ENCODE peak calls at places on chromosomes 12 and 14, in nine cellular contexts. O, W, X, F, H, B, S, M and D are unnamed samples.
A peak's percentile ranks its signal among the peaks of the same experiment; 100 is the strongest.

GRCh38 chr14:91755560-91755959 is 23.7 kb upstream of the CATSPERB start:
- DNase-seq in F (no peak), O (no peak), X (no peak), H (no peak), S (no peak), B (no peak), W (peak; percentile 13), M (no peak), D (no peak)

GRCh38 chr12:29148958-29149690 is at the start of gene FAR2:
- DNase-seq in M (no peak), S (peak; percentile 61), B (no peak), H (no peak), O (peak; percentile 15), X (peak; percentile 62), F (no peak), W (peak; percentile 2), D (peak; percentile 41)

GRCh38 chr14:65006251-65006721 is 19.6 kb downstream of the FNTB start:
- DNase-seq in O (no peak), B (no peak), F (no peak), M (no peak), S (no peak), H (no peak), W (peak; percentile 52), X (no peak), D (no peak)

GRCh38 chr14:52072266-52072780 is 3.5 kb upstream of the NID2 start:
- DNase-seq in W (no peak), O (no peak), M (no peak), B (no peak), H (no peak), F (no peak), S (no peak), X (no peak), D (no peak)

GRCh38 chr14:22521449-22522239 is 67.4 kb downstream of the DAD1 start:
- DNase-seq in H (no peak), M (no peak), F (no peak), X (no peak), O (no peak), B (no peak), W (no peak), S (no peak), D (no peak)

GRCh38 chr14:58107947-58108552 is 44.0 kb downstream of the ARMH4 start:
- DNase-seq in S (peak; percentile 67), F (no peak), H (peak; percentile 21), B (no peak), X (peak; percentile 41), M (peak; percentile 4), W (peak; percentile 76), O (no peak), D (no peak)

GRCh38 chr12:106897082-106897481 is 58.6 kb upstream of the TMEM263 start:
- DNase-seq in M (no peak), F (no peak), S (peak; percentile 13), O (no peak), H (no peak), B (no peak), W (peak; percentile 39), X (no peak), D (no peak)

GRCh38 chr12:6167327-6168280 is 32.6 kb upstream of the CD9 start:
- DNase-seq in H (no peak), W (peak; percentile 97), O (peak; percentile 16), F (peak; percentile 82), M (no peak), X (peak; percentile 73), S (peak; percentile 99), B (peak; percentile 78), D (peak; percentile 87)